ENCODE peak calls at places on chromosomes 16 and 17, in nine cellular contexts. A is EL; F is HT1080; L is stimulated activated CD8-positive, alpha-beta memory T cell treated with anti-CD3 and anti-CD28 coated beads, Interleukin-4, amount 100 ng/mL, for 4 hours; Q is neural crest cell; G is AG10803; T is NCI-H1436; V is AG09319; I is caudate nucleus. U is an unnamed sample.

GRCh38 chr17:82492647-82493516 is 26.6 kb upstream of the FOXK2 start:
- DNase-seq in G (peak; percentile 70), Q (no peak), F (peak; percentile 79), I (no peak), V (no peak), T (no peak), A (peak; percentile 82), L (no peak), U (no peak)

GRCh38 chr17:8494506-8495111 is 58.9 kb downstream of the NDEL1 start:
- DNase-seq in F (no peak), A (no peak), V (no peak), T (no peak), L (no peak), I (no peak), Q (no peak), G (no peak), U (no peak)

GRCh38 chr16:86520317-86521210 is 10.2 kb downstream of the FOXF1 start:
- DNase-seq in I (no peak), F (no peak), A (no peak), V (no peak), G (no peak), Q (no peak), L (no peak), T (no peak), U (no peak)

GRCh38 chr17:17814162-17815061 is 22.4 kb downstream of the SREBF1 start:
- DNase-seq in I (no peak), G (no peak), V (no peak), L (no peak), A (no peak), F (no peak), Q (no peak), T (no peak), U (no peak)

GRCh38 chr17:75033346-75034235 is 13.2 kb downstream of the ATP5PD start:
- DNase-seq in F (peak; percentile 95), L (peak; percentile 71), T (peak; percentile 94), V (peak; percentile 86), A (peak; percentile 96), I (peak; percentile 72), G (peak; percentile 89), Q (peak; percentile 100), U (no peak)

GRCh38 chr17:14748036-14748715 is 447.3 kb downstream of the HS3ST3B1 start:
- DNase-seq in I (no peak), T (no peak), V (no peak), F (peak; percentile 67), L (no peak), G (peak; percentile 46), A (no peak), Q (no peak), U (no peak)

GRCh38 chr17:76202516-76202915 is 37.8 kb downstream of the RNF157 start:
- DNase-seq in L (no peak), G (peak; percentile 20), I (no peak), F (no peak), V (no peak), Q (no peak), A (peak; percentile 59), T (no peak), U (no peak)

GRCh38 chr16:4979736-4980660 is 21.9 kb downstream of the SEC14L5 start:
- DNase-seq in A (no peak), V (no peak), G (no peak), T (no peak), L (no peak), Q (no peak), I (no peak), F (no peak), U (no peak)

GRCh38 chr17:12738624-12739023 is 50.7 kb upstream of the ARHGAP44 start:
- DNase-seq in F (no peak), G (no peak), Q (no peak), V (no peak), L (no peak), A (no peak), I (no peak), T (no peak), U (no peak)

GRCh38 chr17:83041305-83041704 is 38.1 kb upstream of the METRNL start:
- DNase-seq in A (peak; percentile 18), F (peak; percentile 35), Q (no peak), G (no peak), T (no peak), I (no peak), V (no peak), L (no peak), U (no peak)

GRCh38 chr16:6335072-6335471 is 997.6 kb upstream of the RBFOX1 start:
- DNase-seq in I (no peak), A (no peak), L (no peak), V (no peak), G (no peak), F (peak; percentile 51), T (no peak), Q (peak; percentile 40), U (no peak)

GRCh38 chr16:88681084-88681680 is 5.1 kb downstream of the SNAI3 start:
- DNase-seq in T (no peak), L (no peak), I (no peak), V (no peak), A (no peak), Q (no peak), F (no peak), G (no peak), U (no peak)

GRCh38 chr16:86962259-86962658 is 354.9 kb downstream of the C16orf95 start:
- DNase-seq in T (no peak), L (no peak), Q (no peak), A (no peak), F (no peak), G (no peak), I (no peak), V (no peak), U (no peak)

GRCh38 chr16:78004501-78004900 is 17.8 kb upstream of the CLEC3A start:
- DNase-seq in I (no peak), F (no peak), Q (no peak), V (no peak), A (no peak), L (no peak), T (no peak), G (no peak), U (no peak)

GRCh38 chr16:55899857-55900256 is 24.7 kb upstream of the CES5A start:
- DNase-seq in F (no peak), A (no peak), T (no peak), Q (no peak), L (no peak), G (no peak), V (no peak), I (no peak), U (no peak)